ENCODE peak calls at places on chromosome 2, in eight cellular contexts. One of them, this sample, is unnamed.

GRCh38 chr2:67446504-67446911 is 49.4 kb downstream of the ETAA1 start:
- DNase-seq in EH: peak
- DNase-seq in stimulated activated naive CD8-positive, alpha-beta T cell treated with anti-CD3 and anti-CD28 coated beads, Interleukin-15, Interleukin-2, amounts not matched to agents 100 U/mL and 50 U/mL, for 24 hours: no peak
- DNase-seq in mucosa of gallbladder: no peak
- DNase-seq in stimulated activated CD4-positive, alpha-beta T cell treated with anti-CD3 and anti-CD28 coated beads, Interleukin-4, amount 100 ng/mL, for 48 hours: no peak
- DNase-seq in AG09319: no peak
- DNase-seq in psoas muscle: no peak
- DNase-seq in breast epithelium: no peak
- DNase-seq in this sample: no peak

GRCh38 chr2:132424526-132425121 is 8.0 kb downstream of the GPR39 start:
- DNase-seq in AG09319: no peak
- DNase-seq in mucosa of gallbladder: peak
- DNase-seq in psoas muscle: no peak
- DNase-seq in stimulated activated CD4-positive, alpha-beta T cell treated with anti-CD3 and anti-CD28 coated beads, Interleukin-4, amount 100 ng/mL, for 48 hours: no peak
- DNase-seq in breast epithelium: no peak
- DNase-seq in stimulated activated naive CD8-positive, alpha-beta T cell treated with anti-CD3 and anti-CD28 coated beads, Interleukin-15, Interleukin-2, amounts not matched to agents 100 U/mL and 50 U/mL, for 24 hours: no peak
- DNase-seq in EH: peak
- DNase-seq in this sample: no peak

GRCh38 chr2:142290931-142291330 is 160.1 kb upstream of the LRP1B start:
- DNase-seq in EH: peak
- DNase-seq in stimulated activated CD4-positive, alpha-beta T cell treated with anti-CD3 and anti-CD28 coated beads, Interleukin-4, amount 100 ng/mL, for 48 hours: no peak
- DNase-seq in psoas muscle: no peak
- DNase-seq in AG09319: no peak
- DNase-seq in stimulated activated naive CD8-positive, alpha-beta T cell treated with anti-CD3 and anti-CD28 coated beads, Interleukin-15, Interleukin-2, amounts not matched to agents 100 U/mL and 50 U/mL, for 24 hours: no peak
- DNase-seq in mucosa of gallbladder: no peak
- DNase-seq in breast epithelium: no peak
- DNase-seq in this sample: no peak

GRCh38 chr2:215361876-215362561 is 50.2 kb downstream of the ATIC start:
- DNase-seq in EH: peak
- DNase-seq in breast epithelium: no peak
- DNase-seq in AG09319: no peak
- DNase-seq in stimulated activated CD4-positive, alpha-beta T cell treated with anti-CD3 and anti-CD28 coated beads, Interleukin-4, amount 100 ng/mL, for 48 hours: no peak
- DNase-seq in mucosa of gallbladder: no peak
- DNase-seq in psoas muscle: no peak
- DNase-seq in stimulated activated naive CD8-positive, alpha-beta T cell treated with anti-CD3 and anti-CD28 coated beads, Interleukin-15, Interleukin-2, amounts not matched to agents 100 U/mL and 50 U/mL, for 24 hours: no peak
- DNase-seq in this sample: no peak

GRCh38 chr2:148000095-148000494 is 20.4 kb downstream of the ORC4 start:
- DNase-seq in mucosa of gallbladder: no peak
- DNase-seq in stimulated activated naive CD8-positive, alpha-beta T cell treated with anti-CD3 and anti-CD28 coated beads, Interleukin-15, Interleukin-2, amounts not matched to agents 100 U/mL and 50 U/mL, for 24 hours: no peak
- DNase-seq in AG09319: no peak
- DNase-seq in stimulated activated CD4-positive, alpha-beta T cell treated with anti-CD3 and anti-CD28 coated beads, Interleukin-4, amount 100 ng/mL, for 48 hours: no peak
- DNase-seq in breast epithelium: no peak
- DNase-seq in psoas muscle: no peak
- DNase-seq in EH: no peak
- DNase-seq in this sample: no peak

GRCh38 chr2:10819714-10820314 is 7.2 kb upstream of the PDIA6 start:
- DNase-seq in breast epithelium: no peak
- DNase-seq in stimulated activated CD4-positive, alpha-beta T cell treated with anti-CD3 and anti-CD28 coated beads, Interleukin-4, amount 100 ng/mL, for 48 hours: no peak
- DNase-seq in AG09319: no peak
- DNase-seq in stimulated activated naive CD8-positive, alpha-beta T cell treated with anti-CD3 and anti-CD28 coated beads, Interleukin-15, Interleukin-2, amounts not matched to agents 100 U/mL and 50 U/mL, for 24 hours: no peak
- DNase-seq in psoas muscle: no peak
- DNase-seq in mucosa of gallbladder: no peak
- DNase-seq in EH: no peak
- DNase-seq in this sample: no peak

GRCh38 chr2:136246086-136246669 is 128.2 kb upstream of the CXCR4 start:
- DNase-seq in psoas muscle: peak
- DNase-seq in EH: no peak
- DNase-seq in stimulated activated naive CD8-positive, alpha-beta T cell treated with anti-CD3 and anti-CD28 coated beads, Interleukin-15, Interleukin-2, amounts not matched to agents 100 U/mL and 50 U/mL, for 24 hours: no peak
- DNase-seq in breast epithelium: no peak
- DNase-seq in stimulated activated CD4-positive, alpha-beta T cell treated with anti-CD3 and anti-CD28 coated beads, Interleukin-4, amount 100 ng/mL, for 48 hours: no peak
- DNase-seq in AG09319: no peak
- DNase-seq in mucosa of gallbladder: peak
- DNase-seq in this sample: no peak

GRCh38 chr2:11873346-11873745 is 126.9 kb downstream of the LPIN1 start:
- DNase-seq in stimulated activated CD4-positive, alpha-beta T cell treated with anti-CD3 and anti-CD28 coated beads, Interleukin-4, amount 100 ng/mL, for 48 hours: no peak
- DNase-seq in AG09319: no peak
- DNase-seq in psoas muscle: no peak
- DNase-seq in EH: no peak
- DNase-seq in stimulated activated naive CD8-positive, alpha-beta T cell treated with anti-CD3 and anti-CD28 coated beads, Interleukin-15, Interleukin-2, amounts not matched to agents 100 U/mL and 50 U/mL, for 24 hours: no peak
- DNase-seq in mucosa of gallbladder: no peak
- DNase-seq in breast epithelium: no peak
- DNase-seq in this sample: no peak

GRCh38 chr2:96116424-96116878 is at the start of gene ADRA2B:
- DNase-seq in psoas muscle: no peak
- DNase-seq in stimulated activated CD4-positive, alpha-beta T cell treated with anti-CD3 and anti-CD28 coated beads, Interleukin-4, amount 100 ng/mL, for 48 hours: peak
- DNase-seq in EH: peak
- DNase-seq in AG09319: no peak
- DNase-seq in stimulated activated naive CD8-positive, alpha-beta T cell treated with anti-CD3 and anti-CD28 coated beads, Interleukin-15, Interleukin-2, amounts not matched to agents 100 U/mL and 50 U/mL, for 24 hours: peak
- DNase-seq in breast epithelium: peak
- DNase-seq in mucosa of gallbladder: peak
- DNase-seq in this sample: peak

GRCh38 chr2:16662440-16662839 is 3.2 kb downstream of the CYRIA start:
- DNase-seq in stimulated activated naive CD8-positive, alpha-beta T cell treated with anti-CD3 and anti-CD28 coated beads, Interleukin-15, Interleukin-2, amounts not matched to agents 100 U/mL and 50 U/mL, for 24 hours: no peak
- DNase-seq in EH: no peak
- DNase-seq in AG09319: no peak
- DNase-seq in breast epithelium: no peak
- DNase-seq in stimulated activated CD4-positive, alpha-beta T cell treated with anti-CD3 and anti-CD28 coated beads, Interleukin-4, amount 100 ng/mL, for 48 hours: no peak
- DNase-seq in psoas muscle: peak
- DNase-seq in mucosa of gallbladder: no peak
- DNase-seq in this sample: no peak

GRCh38 chr2:172531309-172531708 is 24.6 kb upstream of the PDK1 start:
- DNase-seq in psoas muscle: no peak
- DNase-seq in breast epithelium: no peak
- DNase-seq in mucosa of gallbladder: no peak
- DNase-seq in AG09319: no peak
- DNase-seq in stimulated activated naive CD8-positive, alpha-beta T cell treated with anti-CD3 and anti-CD28 coated beads, Interleukin-15, Interleukin-2, amounts not matched to agents 100 U/mL and 50 U/mL, for 24 hours: no peak
- DNase-seq in EH: no peak
- DNase-seq in stimulated activated CD4-positive, alpha-beta T cell treated with anti-CD3 and anti-CD28 coated beads, Interleukin-4, amount 100 ng/mL, for 48 hours: no peak
- DNase-seq in this sample: no peak

GRCh38 chr2:190916829-190917228 is 36.2 kb downstream of the GLS start:
- DNase-seq in EH: no peak
- DNase-seq in psoas muscle: no peak
- DNase-seq in mucosa of gallbladder: no peak
- DNase-seq in stimulated activated naive CD8-positive, alpha-beta T cell treated with anti-CD3 and anti-CD28 coated beads, Interleukin-15, Interleukin-2, amounts not matched to agents 100 U/mL and 50 U/mL, for 24 hours: no peak
- DNase-seq in AG09319: no peak
- DNase-seq in stimulated activated CD4-positive, alpha-beta T cell treated with anti-CD3 and anti-CD28 coated beads, Interleukin-4, amount 100 ng/mL, for 48 hours: no peak
- DNase-seq in breast epithelium: no peak
- DNase-seq in this sample: no peak

GRCh38 chr2:108884629-108885028 is 98.1 kb downstream of the CCDC138 start:
- DNase-seq in psoas muscle: no peak
- DNase-seq in breast epithelium: no peak
- DNase-seq in AG09319: no peak
- DNase-seq in stimulated activated CD4-positive, alpha-beta T cell treated with anti-CD3 and anti-CD28 coated beads, Interleukin-4, amount 100 ng/mL, for 48 hours: no peak
- DNase-seq in mucosa of gallbladder: no peak
- DNase-seq in EH: no peak
- DNase-seq in stimulated activated naive CD8-positive, alpha-beta T cell treated with anti-CD3 and anti-CD28 coated beads, Interleukin-15, Interleukin-2, amounts not matched to agents 100 U/mL and 50 U/mL, for 24 hours: no peak
- DNase-seq in this sample: no peak

GRCh38 chr2:27829791-27830190 is 58.3 kb downstream of the MRPL33 start:
- DNase-seq in stimulated activated naive CD8-positive, alpha-beta T cell treated with anti-CD3 and anti-CD28 coated beads, Interleukin-15, Interleukin-2, amounts not matched to agents 100 U/mL and 50 U/mL, for 24 hours: no peak
- DNase-seq in breast epithelium: no peak
- DNase-seq in mucosa of gallbladder: no peak
- DNase-seq in psoas muscle: no peak
- DNase-seq in EH: peak
- DNase-seq in AG09319: no peak
- DNase-seq in stimulated activated CD4-positive, alpha-beta T cell treated with anti-CD3 and anti-CD28 coated beads, Interleukin-4, amount 100 ng/mL, for 48 hours: no peak
- DNase-seq in this sample: no peak

GRCh38 chr2:121133551-121134319 is 151.3 kb downstream of the TFCP2L1 start:
- DNase-seq in mucosa of gallbladder: no peak
- DNase-seq in EH: no peak
- DNase-seq in breast epithelium: no peak
- DNase-seq in AG09319: no peak
- DNase-seq in stimulated activated naive CD8-positive, alpha-beta T cell treated with anti-CD3 and anti-CD28 coated beads, Interleukin-15, Interleukin-2, amounts not matched to agents 100 U/mL and 50 U/mL, for 24 hours: no peak
- DNase-seq in stimulated activated CD4-positive, alpha-beta T cell treated with anti-CD3 and anti-CD28 coated beads, Interleukin-4, amount 100 ng/mL, for 48 hours: no peak
- DNase-seq in psoas muscle: no peak
- DNase-seq in this sample: no peak

GRCh38 chr2:189091253-189091652 is 88.3 kb downstream of the COL5A2 start:
- DNase-seq in stimulated activated naive CD8-positive, alpha-beta T cell treated with anti-CD3 and anti-CD28 coated beads, Interleukin-15, Interleukin-2, amounts not matched to agents 100 U/mL and 50 U/mL, for 24 hours: no peak
- DNase-seq in AG09319: no peak
- DNase-seq in mucosa of gallbladder: no peak
- DNase-seq in breast epithelium: no peak
- DNase-seq in psoas muscle: no peak
- DNase-seq in EH: peak
- DNase-seq in stimulated activated CD4-positive, alpha-beta T cell treated with anti-CD3 and anti-CD28 coated beads, Interleukin-4, amount 100 ng/mL, for 48 hours: no peak
- DNase-seq in this sample: no peak

GRCh38 chr2:68387408-68388350 is 22.6 kb downstream of the PLEK start:
- DNase-seq in breast epithelium: no peak
- DNase-seq in stimulated activated CD4-positive, alpha-beta T cell treated with anti-CD3 and anti-CD28 coated beads, Interleukin-4, amount 100 ng/mL, for 48 hours: no peak
- DNase-seq in EH: no peak
- DNase-seq in AG09319: no peak
- DNase-seq in stimulated activated naive CD8-positive, alpha-beta T cell treated with anti-CD3 and anti-CD28 coated beads, Interleukin-15, Interleukin-2, amounts not matched to agents 100 U/mL and 50 U/mL, for 24 hours: peak
- DNase-seq in psoas muscle: no peak
- DNase-seq in mucosa of gallbladder: no peak
- DNase-seq in this sample: peak

GRCh38 chr2:188471166-188471565 is 179.5 kb downstream of the GULP1 start:
- DNase-seq in EH: no peak
- DNase-seq in stimulated activated naive CD8-positive, alpha-beta T cell treated with anti-CD3 and anti-CD28 coated beads, Interleukin-15, Interleukin-2, amounts not matched to agents 100 U/mL and 50 U/mL, for 24 hours: no peak
- DNase-seq in mucosa of gallbladder: no peak
- DNase-seq in psoas muscle: no peak
- DNase-seq in stimulated activated CD4-positive, alpha-beta T cell treated with anti-CD3 and anti-CD28 coated beads, Interleukin-4, amount 100 ng/mL, for 48 hours: no peak
- DNase-seq in breast epithelium: no peak
- DNase-seq in AG09319: no peak
- DNase-seq in this sample: no peak

GRCh38 chr2:190781604-190782198 is 98.9 kb upstream of the GLS start:
- DNase-seq in stimulated activated naive CD8-positive, alpha-beta T cell treated with anti-CD3 and anti-CD28 coated beads, Interleukin-15, Interleukin-2, amounts not matched to agents 100 U/mL and 50 U/mL, for 24 hours: peak
- DNase-seq in breast epithelium: no peak
- DNase-seq in EH: peak
- DNase-seq in stimulated activated CD4-positive, alpha-beta T cell treated with anti-CD3 and anti-CD28 coated beads, Interleukin-4, amount 100 ng/mL, for 48 hours: peak
- DNase-seq in psoas muscle: no peak
- DNase-seq in mucosa of gallbladder: peak
- DNase-seq in AG09319: no peak
- DNase-seq in this sample: peak

GRCh38 chr2:101160454-101160853 is 9.3 kb upstream of the TBC1D8 start:
- DNase-seq in AG09319: no peak
- DNase-seq in stimulated activated CD4-positive, alpha-beta T cell treated with anti-CD3 and anti-CD28 coated beads, Interleukin-4, amount 100 ng/mL, for 48 hours: no peak
- DNase-seq in breast epithelium: no peak
- DNase-seq in stimulated activated naive CD8-positive, alpha-beta T cell treated with anti-CD3 and anti-CD28 coated beads, Interleukin-15, Interleukin-2, amounts not matched to agents 100 U/mL and 50 U/mL, for 24 hours: no peak
- DNase-seq in EH: peak
- DNase-seq in psoas muscle: no peak
- DNase-seq in mucosa of gallbladder: peak
- DNase-seq in this sample: no peak

GRCh38 chr2:230921806-230922595 is 3.0 kb downstream of the GPR55 start:
- DNase-seq in psoas muscle: no peak
- DNase-seq in stimulated activated CD4-positive, alpha-beta T cell treated with anti-CD3 and anti-CD28 coated beads, Interleukin-4, amount 100 ng/mL, for 48 hours: no peak
- DNase-seq in AG09319: no peak
- DNase-seq in stimulated activated naive CD8-positive, alpha-beta T cell treated with anti-CD3 and anti-CD28 coated beads, Interleukin-15, Interleukin-2, amounts not matched to agents 100 U/mL and 50 U/mL, for 24 hours: no peak
- DNase-seq in mucosa of gallbladder: no peak
- DNase-seq in breast epithelium: peak
- DNase-seq in EH: no peak
- DNase-seq in this sample: peak

GRCh38 chr2:202815548-202816420 is 55.8 kb downstream of the ICA1L start:
- DNase-seq in AG09319: no peak
- DNase-seq in mucosa of gallbladder: no peak
- DNase-seq in breast epithelium: no peak
- DNase-seq in EH: peak
- DNase-seq in stimulated activated CD4-positive, alpha-beta T cell treated with anti-CD3 and anti-CD28 coated beads, Interleukin-4, amount 100 ng/mL, for 48 hours: no peak
- DNase-seq in psoas muscle: no peak
- DNase-seq in stimulated activated naive CD8-positive, alpha-beta T cell treated with anti-CD3 and anti-CD28 coated beads, Interleukin-15, Interleukin-2, amounts not matched to agents 100 U/mL and 50 U/mL, for 24 hours: no peak
- DNase-seq in this sample: no peak

GRCh38 chr2:14831458-14831857 is 198.9 kb downstream of the LRATD1 start:
- DNase-seq in stimulated activated naive CD8-positive, alpha-beta T cell treated with anti-CD3 and anti-CD28 coated beads, Interleukin-15, Interleukin-2, amounts not matched to agents 100 U/mL and 50 U/mL, for 24 hours: no peak
- DNase-seq in psoas muscle: no peak
- DNase-seq in mucosa of gallbladder: no peak
- DNase-seq in stimulated activated CD4-positive, alpha-beta T cell treated with anti-CD3 and anti-CD28 coated beads, Interleukin-4, amount 100 ng/mL, for 48 hours: no peak
- DNase-seq in breast epithelium: no peak
- DNase-seq in EH: no peak
- DNase-seq in AG09319: no peak
- DNase-seq in this sample: no peak

GRCh38 chr2:218218409-218219185 is 1.6 kb downstream of the ARPC2 start:
- DNase-seq in breast epithelium: no peak
- DNase-seq in EH: peak
- DNase-seq in stimulated activated naive CD8-positive, alpha-beta T cell treated with anti-CD3 and anti-CD28 coated beads, Interleukin-15, Interleukin-2, amounts not matched to agents 100 U/mL and 50 U/mL, for 24 hours: no peak
- DNase-seq in psoas muscle: no peak
- DNase-seq in AG09319: no peak
- DNase-seq in mucosa of gallbladder: no peak
- DNase-seq in stimulated activated CD4-positive, alpha-beta T cell treated with anti-CD3 and anti-CD28 coated beads, Interleukin-4, amount 100 ng/mL, for 48 hours: no peak
- DNase-seq in this sample: peak

GRCh38 chr2:70084973-70085710 is 2.1 kb upstream of the PCBP1 start:
- DNase-seq in breast epithelium: no peak
- DNase-seq in EH: no peak
- DNase-seq in stimulated activated CD4-positive, alpha-beta T cell treated with anti-CD3 and anti-CD28 coated beads, Interleukin-4, amount 100 ng/mL, for 48 hours: peak
- DNase-seq in stimulated activated naive CD8-positive, alpha-beta T cell treated with anti-CD3 and anti-CD28 coated beads, Interleukin-15, Interleukin-2, amounts not matched to agents 100 U/mL and 50 U/mL, for 24 hours: peak
- DNase-seq in psoas muscle: peak
- DNase-seq in AG09319: no peak
- DNase-seq in mucosa of gallbladder: peak
- DNase-seq in this sample: peak

This sample was measured in activated CD4-positive, alpha-beta memory T cell treated with anti-CD3 and anti-CD28 coated beads for 36 hours.